ENCODE peak calls at places on chromosomes 6 and 20, in four cellular contexts. R, F, I and Z are unnamed samples.

GRCh38 chr20:16528078-16528477 is 45.2 kb downstream of the KIF16B start:
- DNase-seq in R (no peak), I (peak), F (no peak), Z (peak)

GRCh38 chr6:22239261-22239660 is 57.6 kb downstream of the PRL start:
- DNase-seq in I (no peak), R (no peak), F (no peak), Z (no peak)

GRCh38 chr6:41642960-41643898 is 5.0 kb downstream of the MDFI start:
- DNase-seq in R (no peak), I (no peak), F (no peak), Z (no peak)

GRCh38 chr6:125668071-125668470 is 81.4 kb upstream of the HEY2 start:
- DNase-seq in F (no peak), I (no peak), R (no peak), Z (no peak)

GRCh38 chr6:119148102-119148824 is 69.8 kb upstream of the FAM184A start:
- DNase-seq in I (no peak), F (peak), R (peak), Z (no peak)

GRCh38 chr6:137056121-137056880 is 11.5 kb upstream of the IL20RA start:
- DNase-seq in I (no peak), F (no peak), R (no peak), Z (no peak)

GRCh38 chr20:19244291-19244690 is 31.8 kb downstream of the SLC24A3 start:
- DNase-seq in F (no peak), I (no peak), R (no peak), Z (no peak)

GRCh38 chr6:44738652-44739141 is 351.2 kb downstream of the CDC5L start:
- DNase-seq in I (peak), F (no peak), R (no peak), Z (peak)

GRCh38 chr6:32664827-32665362 is 1.6 kb downstream of the HLA-DQB1 start:
- DNase-seq in F (no peak), I (no peak), R (no peak), Z (peak)